ENCODE peak calls at places on chromosomes 5 and 9, in six cellular contexts. I, E, G, T, K and R are unnamed samples.

GRCh38 chr5:170524576-170524975 is 20.8 kb downstream of the KCNIP1 start:
- DNase-seq in K (no peak), E (no peak), G (no peak), I (no peak), T (no peak), R (no peak)

GRCh38 chr5:172835246-172836030 is 1.4 kb downstream of the ERGIC1 start:
- DNase-seq in G (no peak), T (no peak), E (no peak), K (peak), I (no peak), R (no peak)

GRCh38 chr9:34451545-34451944 is 6.8 kb downstream of the FAM219A start:
- DNase-seq in G (no peak), K (no peak), I (no peak), E (no peak), T (no peak), R (no peak)

GRCh38 chr9:36091028-36091953 is 45.2 kb upstream of the GLIPR2 start:
- DNase-seq in K (no peak), E (peak), G (peak), T (peak), I (no peak), R (peak)

GRCh38 chr5:58117491-58117890 is 342.4 kb downstream of the PLK2 start:
- DNase-seq in I (no peak), G (no peak), K (no peak), E (no peak), T (no peak), R (no peak)

GRCh38 chr5:102216559-102217157 is 79.4 kb downstream of the SLCO4C1 start:
- DNase-seq in G (no peak), T (no peak), E (no peak), K (no peak), I (no peak), R (no peak)

GRCh38 chr5:176810084-176810597 is at the start of gene UNC5A:
- DNase-seq in E (no peak), T (no peak), G (peak), K (peak), I (no peak), R (no peak)

GRCh38 chr5:154518438-154518867 is 40.4 kb upstream of the HAND1 start:
- DNase-seq in E (no peak), K (no peak), G (no peak), I (no peak), T (no peak), R (no peak)

GRCh38 chr9:137406085-137406773 is 16.7 kb downstream of the EXD3 start:
- DNase-seq in I (no peak), K (no peak), E (no peak), T (no peak), G (no peak), R (no peak)

GRCh38 chr5:146962801-146963355 is 84.3 kb upstream of the PPP2R2B start:
- DNase-seq in G (no peak), E (no peak), T (no peak), I (no peak), K (no peak), R (no peak)

GRCh38 chr9:124079176-124079925 is 67.8 kb downstream of the LHX2 start:
- DNase-seq in G (no peak), E (no peak), T (peak), K (peak), I (peak), R (no peak)

GRCh38 chr5:161545701-161546462 is 643 bp downstream of the GABRB2 start:
- DNase-seq in T (no peak), K (peak), I (no peak), E (no peak), G (no peak), R (no peak)

GRCh38 chr5:89343666-89344065 is 460.7 kb upstream of the MEF2C start:
- DNase-seq in G (no peak), E (no peak), T (no peak), I (no peak), K (no peak), R (peak)

GRCh38 chr5:132239776-132240175 is 12.1 kb upstream of the P4HA2 start:
- DNase-seq in E (no peak), K (peak), T (peak), I (no peak), G (no peak), R (no peak)

GRCh38 chr5:68683632-68684035 is 410.2 kb upstream of the SLC30A5 start:
- DNase-seq in G (no peak), T (peak), E (no peak), K (no peak), I (no peak), R (no peak)

GRCh38 chr5:170263906-170264305 is 31.1 kb downstream of the C5orf58 start:
- DNase-seq in K (no peak), I (no peak), G (no peak), E (no peak), T (no peak), R (no peak)

GRCh38 chr9:92679413-92680165 is 9.7 kb upstream of the IPPK start:
- DNase-seq in T (no peak), G (no peak), I (no peak), E (no peak), K (peak), R (no peak)

GRCh38 chr5:78527054-78527884 is 121.3 kb downstream of the LHFPL2 start:
- DNase-seq in I (peak), K (peak), E (no peak), G (no peak), T (peak), R (peak)

GRCh38 chr5:131541766-131542165 is 93.3 kb downstream of the RAPGEF6 start:
- DNase-seq in T (no peak), G (no peak), E (no peak), K (no peak), I (no peak), R (no peak)

GRCh38 chr9:22454021-22454420 is 7.4 kb downstream of the DMRTA1 start:
- DNase-seq in E (no peak), T (no peak), I (no peak), G (no peak), K (no peak), R (no peak)

GRCh38 chr5:164422400-164422799 is 917.0 kb downstream of the MAT2B start:
- DNase-seq in K (peak), G (no peak), I (no peak), E (no peak), T (no peak), R (no peak)

GRCh38 chr5:180468732-180469585 is 25.2 kb upstream of the CNOT6 start:
- DNase-seq in K (no peak), T (no peak), I (no peak), G (no peak), E (no peak), R (no peak)

GRCh38 chr5:112862085-112862484 is 998 bp downstream of the SRP19 start:
- DNase-seq in T (no peak), E (no peak), K (peak), G (no peak), I (no peak), R (no peak)

GRCh38 chr5:7395432-7396168 is at the start of gene ADCY2:
- DNase-seq in E (no peak), I (no peak), G (peak), T (no peak), K (peak), R (no peak)

GRCh38 chr5:57804007-57804444 is 321.4 kb upstream of the ACTBL2 start:
- DNase-seq in K (no peak), G (no peak), I (no peak), E (no peak), T (no peak), R (no peak)

GRCh38 chr9:97599447-97599846 is 33.7 kb downstream of the TSTD2 start:
- DNase-seq in T (no peak), G (no peak), E (no peak), I (no peak), K (no peak), R (no peak)
- H3K27ac ChIP-seq in T (no peak), G (no peak), E (no peak), I (peak), K (no peak), R (no peak)

GRCh38 chr5:16234598-16234997 is 55.0 kb upstream of the MARCHF11 start:
- DNase-seq in E (no peak), K (no peak), I (no peak), T (no peak), G (no peak), R (no peak)
- H3K4me3 ChIP-seq in E (no peak), K (no peak), I (no peak), T (no peak), G (no peak), R (no peak)

GRCh38 chr9:15155826-15156225 is 151.2 kb downstream of the TTC39B start:
- DNase-seq in G (no peak), K (no peak), T (no peak), E (no peak), I (peak), R (no peak)

GRCh38 chr9:15158019-15158418 is 149.0 kb downstream of the TTC39B start:
- DNase-seq in E (no peak), I (no peak), T (no peak), K (no peak), G (no peak), R (no peak)

GRCh38 chr9:15155323-15155722 is 151.7 kb downstream of the TTC39B start:
- DNase-seq in K (no peak), I (no peak), G (no peak), T (no peak), E (no peak), R (no peak)

GRCh38 chr9:15157371-15157770 is 149.6 kb downstream of the TTC39B start:
- DNase-seq in E (no peak), T (no peak), K (no peak), I (no peak), G (no peak), R (no peak)

DNA sequence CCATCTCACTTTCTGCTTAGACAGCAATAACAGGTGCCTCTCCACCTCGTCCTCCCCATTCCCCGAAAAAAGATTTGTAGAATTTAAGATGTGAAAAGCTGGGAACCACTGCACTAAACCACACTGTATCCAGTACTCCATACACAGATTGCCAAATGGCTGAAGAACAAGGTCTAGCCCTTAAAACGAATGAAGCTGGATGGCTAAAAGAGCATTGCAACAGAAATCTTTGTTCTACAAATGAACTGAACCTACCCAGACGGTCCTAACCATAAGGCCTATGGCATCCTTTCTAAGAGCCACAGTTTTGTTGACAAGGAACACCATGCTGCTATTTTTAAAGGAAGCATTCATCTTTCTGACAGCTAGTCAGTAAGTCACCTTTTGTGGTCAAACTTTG is 152.3 kb downstream of the TTC39B start:
- DNase-seq in T (no peak), K (no peak), E (no peak), I (no peak), G (no peak), R (no peak)
- H3K27ac ChIP-seq in T (peak), K (no peak), E (no peak), I (peak), G (no peak), R (no peak)

DNA sequence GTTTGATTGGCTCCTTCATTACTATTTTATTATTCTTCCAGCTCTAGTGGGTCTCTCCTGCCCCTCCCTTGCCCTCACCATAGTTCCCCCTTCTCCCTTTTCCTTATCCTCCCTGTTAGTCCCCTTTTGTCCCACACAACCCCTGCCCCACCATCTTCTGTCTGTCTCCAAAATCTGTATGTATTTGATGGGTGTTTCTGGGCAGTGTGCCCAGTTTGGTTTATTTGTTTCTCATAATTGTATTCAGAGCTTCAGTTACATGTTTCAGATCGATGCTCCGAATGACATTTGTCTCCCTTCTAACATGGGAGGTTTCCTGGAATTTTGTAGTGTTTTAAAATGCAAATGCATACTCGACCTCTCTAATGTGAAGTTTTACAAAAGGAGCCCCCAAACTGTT is 22.2 kb downstream of the FBXL7 start:
- DNase-seq in T (no peak), E (no peak), I (no peak), K (no peak), G (no peak), R (no peak)
- H3K4me3 ChIP-seq in T (no peak), E (no peak), I (no peak), K (no peak), G (no peak), R (no peak)

GRCh38 chr9:99822096-99822595 is 461 bp downstream of the NR4A3 start:
- DNase-seq in E (no peak), K (no peak), I (no peak), T (no peak), G (no peak), R (no peak)

GRCh38 chr9:99821187-99822095 is at the start of gene NR4A3:
- DNase-seq in E (peak), I (peak), K (peak), T (peak), G (peak), R (peak)

GRCh38 chr9:99824378-99825157 is 2.9 kb downstream of the NR4A3 start:
- DNase-seq in T (no peak), G (peak), E (peak), I (no peak), K (peak), R (peak)

GRCh38 chr9:99823392-99824377 is 2.0 kb downstream of the NR4A3 start:
- DNase-seq in T (peak), I (no peak), K (peak), E (peak), G (peak), R (peak)

DNA sequence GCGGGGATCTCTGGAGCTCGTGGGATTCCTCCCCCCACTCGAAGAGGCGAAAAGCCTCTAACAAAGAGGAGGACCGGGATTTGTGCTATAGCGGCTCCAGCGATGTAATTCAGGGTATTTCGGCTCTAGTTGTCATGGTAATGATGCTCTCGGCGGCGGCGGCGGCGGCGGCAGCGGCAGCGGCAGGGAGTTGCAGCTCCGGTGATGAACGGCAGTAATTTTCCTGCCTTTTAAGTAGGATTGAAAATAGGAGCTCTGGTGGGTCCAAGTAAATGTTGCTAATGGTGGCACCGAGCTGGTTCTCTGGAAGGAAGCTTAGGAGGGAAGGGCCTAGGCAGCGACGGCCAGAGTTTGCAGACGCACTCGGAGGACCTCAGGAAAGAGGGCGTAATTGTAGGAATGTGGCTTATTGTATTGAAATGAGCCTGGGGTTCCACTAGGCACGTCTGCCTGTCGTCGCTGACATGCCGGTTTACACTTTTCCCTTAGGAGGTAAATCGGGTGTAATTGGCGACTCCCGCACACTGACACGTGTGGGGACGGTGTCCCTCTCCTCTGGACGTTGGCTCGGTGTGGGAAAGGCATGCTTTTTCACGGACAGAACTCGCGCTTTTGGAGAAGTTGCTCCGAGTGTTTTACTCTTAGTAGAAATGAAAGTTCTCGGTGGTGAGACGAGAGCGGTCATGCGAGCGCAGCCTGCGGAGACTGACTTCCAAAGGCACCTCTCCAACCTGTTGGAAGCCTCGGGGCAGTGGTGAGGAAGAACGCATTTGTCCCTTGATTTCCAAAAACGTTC is 1.1 kb downstream of the NR4A3 start:
- DNase-seq in E (peak), G (peak), I (no peak), K (peak), T (peak), R (peak)
- H3K27ac ChIP-seq in E (peak), G (peak), I (peak), K (no peak), T (peak), R (no peak)